ENCODE peak calls at places on chromosomes 11 and 22, in seven cellular contexts. W is NCI-H226; M is SW 1271; D is B cell; Q is activated naive CD8-positive, alpha-beta T cell treated with anti-CD3 and anti-CD28 coated beads, Interleukin-2, amount 50 U/mL, for 24 hours; K is sigmoid colon; I is stomach. F is an unnamed sample.
A peak's percentile ranks its signal among the peaks of the same experiment; 100 is the strongest.

GRCh38 chr11:16632295-16633200 is 105.9 kb upstream of the C11orf58 start:
- DNase-seq in W (no peak), M (no peak), D (no peak), Q (no peak), K (no peak), I (no peak), F (no peak)

GRCh38 chr22:24402460-24403192 is 24.8 kb upstream of the ADORA2A start:
- DNase-seq in W (peak; percentile 17), M (peak; percentile 74), D (no peak), Q (no peak), K (peak; percentile 89), I (peak; percentile 75), F (no peak)

GRCh38 chr11:66880484-66881211 is 23.8 kb downstream of the LRFN4 start:
- DNase-seq in W (no peak), M (no peak), D (no peak), Q (no peak), K (no peak), I (peak; percentile 75), F (no peak)

GRCh38 chr11:554824-555499 is 5.6 kb downstream of the LMNTD2 start:
- DNase-seq in W (peak; percentile 68), M (peak; percentile 51), D (peak; percentile 92), Q (peak; percentile 79), K (no peak), I (peak; percentile 78), F (peak; percentile 73)

GRCh38 chr11:124535552-124536232 is 7.8 kb downstream of the OR8B12 start:
- DNase-seq in W (no peak), M (no peak), D (no peak), Q (no peak), K (no peak), I (no peak), F (no peak)

GRCh38 chr11:121249039-121249663 is 43.4 kb upstream of the SC5D start:
- DNase-seq in W (peak; percentile 17), M (peak; percentile 35), D (peak; percentile 44), Q (no peak), K (no peak), I (no peak), F (peak; percentile 30)

GRCh38 chr11:76752321-76753175 is 30.6 kb upstream of the TSKU start:
- DNase-seq in W (peak; percentile 89), M (no peak), D (no peak), Q (no peak), K (peak; percentile 92), I (peak; percentile 71), F (no peak)

GRCh38 chr22:23156286-23156685 is 11.0 kb downstream of the RAB36 start:
- DNase-seq in W (no peak), M (no peak), D (no peak), Q (no peak), K (no peak), I (no peak), F (no peak)

GRCh38 chr11:2931771-2932738 is 2.8 kb upstream of the PHLDA2 start:
- DNase-seq in W (no peak), M (no peak), D (no peak), Q (no peak), K (peak; percentile 64), I (no peak), F (no peak)

GRCh38 chr11:72519220-72519881 is 85.0 kb upstream of the CLPB start:
- DNase-seq in W (no peak), M (no peak), D (no peak), Q (no peak), K (no peak), I (no peak), F (peak; percentile 11)

GRCh38 chr11:14185461-14185860 is 173.5 kb downstream of the RRAS2 start:
- DNase-seq in W (no peak), M (no peak), D (no peak), Q (no peak), K (no peak), I (no peak), F (no peak)

GRCh38 chr22:28019360-28019759 is 100.3 kb upstream of the PITPNB start:
- DNase-seq in W (no peak), M (no peak), D (no peak), Q (no peak), K (peak; percentile 61), I (peak; percentile 20), F (no peak)

GRCh38 chr11:2463766-2464277 is 19.0 kb downstream of the KCNQ1 start:
- DNase-seq in W (no peak), M (no peak), D (no peak), Q (no peak), K (no peak), I (peak; percentile 70), F (no peak)

GRCh38 chr11:11501546-11502274 is 120.1 kb downstream of the GALNT18 start:
- DNase-seq in W (no peak), M (no peak), D (no peak), Q (no peak), K (no peak), I (no peak), F (no peak)

GRCh38 chr11:7513210-7514098 is at the start of gene PPFIBP2:
- DNase-seq in W (peak; percentile 63), M (peak; percentile 58), D (peak; percentile 92), Q (peak; percentile 87), K (peak; percentile 89), I (peak; percentile 88), F (peak; percentile 82)

GRCh38 chr11:117458275-117459120 is 130.8 kb downstream of the CEP164 start:
- DNase-seq in W (peak; percentile 79), M (no peak), D (no peak), Q (peak; percentile 43), K (no peak), I (no peak), F (no peak)

GRCh38 chr22:26975381-26975780 is 318.0 kb downstream of the MIAT start:
- DNase-seq in W (no peak), M (no peak), D (no peak), Q (no peak), K (no peak), I (no peak), F (no peak)

GRCh38 chr11:65559951-65560537 is 1.9 kb upstream of the LTBP3 start:
- DNase-seq in W (peak; percentile 90), M (peak; percentile 83), D (no peak), Q (no peak), K (peak; percentile 69), I (no peak), F (no peak)

GRCh38 chr11:133916790-133917440 is 39.9 kb downstream of the IGSF9B start:
- DNase-seq in W (no peak), M (no peak), D (no peak), Q (no peak), K (no peak), I (no peak), F (no peak)

GRCh38 chr11:7571640-7572000 is 57.8 kb downstream of the PPFIBP2 start:
- DNase-seq in W (no peak), M (peak; percentile 37), D (no peak), Q (peak; percentile 36), K (peak; percentile 73), I (peak; percentile 79), F (no peak)

GRCh38 chr11:13160302-13160701 is 117.3 kb upstream of the BMAL1 start:
- DNase-seq in W (no peak), M (no peak), D (no peak), Q (no peak), K (no peak), I (no peak), F (no peak)

GRCh38 chr11:116958246-116958645 is 120.8 kb upstream of the APOA1 start:
- DNase-seq in W (no peak), M (no peak), D (no peak), Q (no peak), K (no peak), I (no peak), F (no peak)

GRCh38 chr11:26837154-26837553 is 115.3 kb upstream of the SLC5A12 start:
- DNase-seq in W (no peak), M (no peak), D (no peak), Q (no peak), K (no peak), I (no peak), F (no peak)

GRCh38 chr11:44305643-44306468 is 4.1 kb downstream of the ALX4 start:
- DNase-seq in W (no peak), M (no peak), D (peak; percentile 66), Q (peak; percentile 34), K (no peak), I (peak; percentile 52), F (peak; percentile 28)

GRCh38 chr22:23142546-23143105 is 836 bp upstream of the RSPH14 start:
- DNase-seq in W (no peak), M (no peak), D (no peak), Q (no peak), K (no peak), I (no peak), F (no peak)

GRCh38 chr22:41885116-41885515 is 29.8 kb downstream of the SHISA8 start:
- DNase-seq in W (no peak), M (no peak), D (no peak), Q (no peak), K (no peak), I (no peak), F (no peak)

GRCh38 chr11:107472966-107473365 is 15.3 kb upstream of the CWF19L2 start:
- DNase-seq in W (peak; percentile 81), M (no peak), D (no peak), Q (no peak), K (no peak), I (no peak), F (no peak)

GRCh38 chr11:9760180-9760550 is 96.3 kb downstream of the SWAP70 start:
- DNase-seq in W (peak; percentile 51), M (no peak), D (no peak), Q (no peak), K (peak; percentile 97), I (peak; percentile 64), F (no peak)

GRCh38 chr22:50726643-50727340 is 11.2 kb upstream of the ACR start:
- DNase-seq in W (no peak), M (no peak), D (no peak), Q (no peak), K (peak; percentile 40), I (no peak), F (no peak)

GRCh38 chr11:71999360-71999759 is 651 bp downstream of the IL18BP start:
- DNase-seq in W (no peak), M (no peak), D (no peak), Q (no peak), K (peak; percentile 80), I (peak; percentile 47), F (no peak)

GRCh38 chr11:80944758-80945157 is 1503.9 kb upstream of the TENM4 start:
- DNase-seq in W (no peak), M (no peak), D (no peak), Q (no peak), K (no peak), I (no peak), F (no peak)

GRCh38 chr11:26199341-26199740 is 132.6 kb upstream of the ANO3 start:
- DNase-seq in W (no peak), M (no peak), D (no peak), Q (no peak), K (no peak), I (no peak), F (no peak)

GRCh38 chr11:131845255-131845654 is 474.8 kb downstream of the NTM start:
- DNase-seq in W (no peak), M (no peak), D (no peak), Q (no peak), K (no peak), I (no peak), F (no peak)

GRCh38 chr11:131811380-131811779 is 441.0 kb downstream of the NTM start:
- DNase-seq in W (no peak), M (no peak), D (no peak), Q (no peak), K (no peak), I (no peak), F (no peak)

F was measured in CD4-positive, alpha-beta memory T cell.